ENCODE peak calls at places on chromosomes 1 and 21, in five cellular contexts. One of them, this sample, is unnamed.

GRCh38 chr1:183238071-183238470 is 52.0 kb downstream of the LAMC2 start:
- DNase-seq in K562: no peak
- DNase-seq in H1: no peak
- DNase-seq in GM12892: no peak
- DNase-seq in HepG2: no peak
- DNase-seq in this sample: no peak

GRCh38 chr21:45954271-45954670 is 27.3 kb upstream of the COL6A1 start:
- DNase-seq in K562: no peak
- DNase-seq in H1: no peak
- DNase-seq in GM12892: no peak
- DNase-seq in HepG2: no peak
- DNase-seq in this sample: no peak

GRCh38 chr1:71414229-71414628 is 333.4 kb upstream of the ZRANB2 start:
- DNase-seq in K562: no peak
- DNase-seq in H1: no peak
- DNase-seq in GM12892: no peak
- DNase-seq in HepG2: no peak
- DNase-seq in this sample: no peak

GRCh38 chr1:41479000-41479807 is 5.3 kb downstream of the EDN2 start:
- DNase-seq in K562: no peak
- DNase-seq in H1: no peak
- DNase-seq in GM12892: no peak
- DNase-seq in HepG2: no peak
- DNase-seq in this sample: no peak

GRCh38 chr1:206734499-206735142 is 36.0 kb upstream of the IL19 start:
- DNase-seq in K562: peak
- DNase-seq in H1: peak
- DNase-seq in GM12892: peak
- DNase-seq in HepG2: no peak
- DNase-seq in this sample: peak

GRCh38 chr21:31780944-31781343 is 49.0 kb upstream of the SCAF4 start:
- DNase-seq in K562: no peak
- DNase-seq in H1: no peak
- DNase-seq in GM12892: no peak
- DNase-seq in HepG2: peak
- DNase-seq in this sample: no peak

GRCh38 chr1:85581138-85581801 is 709 bp downstream of the CCN1 start:
- DNase-seq in K562: peak
- DNase-seq in H1: peak
- DNase-seq in GM12892: peak
- DNase-seq in HepG2: peak
- DNase-seq in this sample: peak

GRCh38 chr1:170145691-170146676 is at the start of gene NTMT2:
- DNase-seq in K562: no peak
- DNase-seq in H1: peak
- DNase-seq in GM12892: no peak
- DNase-seq in HepG2: peak
- DNase-seq in this sample: no peak

GRCh38 chr1:225911207-225912130 is 12.6 kb downstream of the PYCR2 start:
- DNase-seq in K562: no peak
- DNase-seq in H1: peak
- DNase-seq in GM12892: peak
- DNase-seq in HepG2: peak
- DNase-seq in this sample: peak

GRCh38 chr1:38489844-38490270 is 369.7 kb downstream of the RRAGC start:
- DNase-seq in K562: peak
- DNase-seq in H1: peak
- DNase-seq in GM12892: peak
- DNase-seq in HepG2: peak
- DNase-seq in this sample: peak

GRCh38 chr1:240998024-240998423 is 359.0 kb downstream of the RGS7 start:
- DNase-seq in K562: no peak
- DNase-seq in H1: no peak
- DNase-seq in GM12892: no peak
- DNase-seq in HepG2: no peak
- DNase-seq in this sample: no peak

GRCh38 chr1:204349602-204350001 is 10.1 kb downstream of the PLEKHA6 start:
- DNase-seq in K562: no peak
- DNase-seq in H1: no peak
- DNase-seq in GM12892: no peak
- DNase-seq in HepG2: no peak
- DNase-seq in this sample: no peak

GRCh38 chr1:206691604-206692003 is 6.9 kb downstream of the MAPKAPK2 start:
- DNase-seq in K562: peak
- DNase-seq in H1: no peak
- DNase-seq in GM12892: no peak
- DNase-seq in HepG2: peak
- DNase-seq in this sample: no peak

GRCh38 chr1:44135896-44136295 is 5.5 kb downstream of the KLF18 start:
- DNase-seq in K562: no peak
- DNase-seq in H1: no peak
- DNase-seq in GM12892: no peak
- DNase-seq in HepG2: no peak
- DNase-seq in this sample: no peak

GRCh38 chr1:84442256-84442655 is 36.8 kb upstream of the RPF1 start:
- DNase-seq in K562: peak
- DNase-seq in H1: no peak
- DNase-seq in GM12892: peak
- DNase-seq in HepG2: peak
- DNase-seq in this sample: peak

GRCh38 chr1:38858833-38859560 is 575 bp downstream of the RRAGC start:
- DNase-seq in K562: peak
- DNase-seq in H1: no peak
- DNase-seq in GM12892: peak
- DNase-seq in HepG2: peak
- DNase-seq in this sample: no peak

GRCh38 chr1:169466259-169467230 is 19.2 kb downstream of the SLC19A2 start:
- DNase-seq in K562: peak
- DNase-seq in H1: no peak
- DNase-seq in GM12892: no peak
- DNase-seq in HepG2: peak
- DNase-seq in this sample: no peak

GRCh38 chr1:52142220-52143153 is 598 bp downstream of the ZFYVE9 start:
- DNase-seq in K562: peak
- DNase-seq in H1: peak
- DNase-seq in GM12892: peak
- DNase-seq in HepG2: peak
- DNase-seq in this sample: peak

GRCh38 chr1:204874274-204874673 is 3.6 kb downstream of the NFASC start:
- DNase-seq in K562: no peak
- DNase-seq in H1: no peak
- DNase-seq in GM12892: no peak
- DNase-seq in HepG2: no peak
- DNase-seq in this sample: no peak

GRCh38 chr1:111227875-111228747 is 598 bp downstream of the CHI3L2 start:
- DNase-seq in K562: no peak
- DNase-seq in H1: no peak
- DNase-seq in GM12892: no peak
- DNase-seq in HepG2: peak
- DNase-seq in this sample: no peak

GRCh38 chr1:111140680-111140967 is 601 bp downstream of the CEPT1 start:
- DNase-seq in K562: peak
- DNase-seq in H1: no peak
- DNase-seq in GM12892: no peak
- DNase-seq in HepG2: peak
- DNase-seq in this sample: no peak

GRCh38 chr1:181504294-181505115 is 21.2 kb downstream of the CACNA1E start:
- DNase-seq in K562: peak
- DNase-seq in H1: peak
- DNase-seq in GM12892: no peak
- DNase-seq in HepG2: peak
- DNase-seq in this sample: peak

GRCh38 chr1:163395767-163396166 is 74.0 kb downstream of the NUF2 start:
- DNase-seq in K562: no peak
- DNase-seq in H1: no peak
- DNase-seq in GM12892: no peak
- DNase-seq in HepG2: no peak
- DNase-seq in this sample: no peak

GRCh38 chr1:165773324-165773965 is 4.8 kb upstream of the TMCO1 start:
- DNase-seq in K562: peak
- DNase-seq in H1: no peak
- DNase-seq in GM12892: no peak
- DNase-seq in HepG2: peak
- DNase-seq in this sample: no peak

GRCh38 chr1:63867429-63868176 is 93.8 kb downstream of the ROR1 start:
- DNase-seq in K562: no peak
- DNase-seq in H1: no peak
- DNase-seq in GM12892: no peak
- DNase-seq in HepG2: no peak
- DNase-seq in this sample: no peak

GRCh38 chr1:248847181-248847955 is 9.3 kb downstream of the ZNF672 start:
- DNase-seq in K562: no peak
- DNase-seq in H1: no peak
- DNase-seq in GM12892: no peak
- DNase-seq in HepG2: no peak
- DNase-seq in this sample: no peak

GRCh38 chr1:4212796-4213195 is 312.7 kb upstream of the C1orf174 start:
- DNase-seq in K562: no peak
- DNase-seq in H1: no peak
- DNase-seq in GM12892: no peak
- DNase-seq in HepG2: no peak
- DNase-seq in this sample: no peak

GRCh38 chr1:94951509-94952208 is 24.7 kb upstream of the CNN3 start:
- DNase-seq in K562: no peak
- DNase-seq in H1: no peak
- DNase-seq in GM12892: no peak
- DNase-seq in HepG2: no peak
- DNase-seq in this sample: no peak

GRCh38 chr1:229537894-229538293 is 20.6 kb downstream of the ABCB10 start:
- DNase-seq in K562: no peak
- DNase-seq in H1: no peak
- DNase-seq in GM12892: no peak
- DNase-seq in HepG2: no peak
- DNase-seq in this sample: no peak

GRCh38 chr1:205661429-205662134 is 18.7 kb downstream of the SLC45A3 start:
- DNase-seq in K562: no peak
- DNase-seq in H1: peak
- DNase-seq in GM12892: no peak
- DNase-seq in HepG2: no peak
- DNase-seq in this sample: no peak

GRCh38 chr1:196464545-196464944 is 143.7 kb downstream of the KCNT2 start:
- DNase-seq in K562: no peak
- DNase-seq in H1: no peak
- DNase-seq in GM12892: no peak
- DNase-seq in HepG2: no peak
- DNase-seq in this sample: no peak

GRCh38 chr21:35156293-35156976 is 107.3 kb upstream of the RUNX1 start:
- DNase-seq in K562: no peak
- DNase-seq in H1: no peak
- DNase-seq in GM12892: no peak
- DNase-seq in HepG2: no peak
- DNase-seq in this sample: no peak

GRCh38 chr21:44845418-44846200 is 27.7 kb upstream of the SUMO3 start:
- DNase-seq in K562: peak
- DNase-seq in H1: peak
- DNase-seq in GM12892: no peak
- DNase-seq in HepG2: peak
- DNase-seq in this sample: peak
- TF ChIP-seq POLR2A in K562: peak
- TF ChIP-seq POLR2A in H1: no peak
- TF ChIP-seq POLR2A in GM12892: no peak
- TF ChIP-seq POLR2A in HepG2: no peak
- TF ChIP-seq POLR2A in this sample: no peak

GRCh38 chr1:219798283-219799030 is 129.9 kb downstream of the SLC30A10 start:
- DNase-seq in K562: no peak
- DNase-seq in H1: no peak
- DNase-seq in GM12892: no peak
- DNase-seq in HepG2: no peak
- DNase-seq in this sample: no peak
- TF ChIP-seq TAF1 in K562: no peak
- TF ChIP-seq TAF1 in H1: no peak
- TF ChIP-seq TAF1 in GM12892: no peak
- TF ChIP-seq TAF1 in HepG2: no peak
- TF ChIP-seq TAF1 in this sample: no peak

GRCh38 chr1:151838491-151839412 is 868 bp downstream of the C2CD4D start:
- DNase-seq in K562: no peak
- DNase-seq in H1: peak
- DNase-seq in GM12892: peak
- DNase-seq in HepG2: no peak
- DNase-seq in this sample: no peak

GRCh38 chr1:151841141-151841540 is 1.5 kb upstream of the C2CD4D start:
- DNase-seq in K562: no peak
- DNase-seq in H1: no peak
- DNase-seq in GM12892: no peak
- DNase-seq in HepG2: peak
- DNase-seq in this sample: no peak

GRCh38 chr1:151837841-151838490 is 1.7 kb downstream of the C2CD4D start:
- DNase-seq in K562: no peak
- DNase-seq in H1: no peak
- DNase-seq in GM12892: peak
- DNase-seq in HepG2: no peak
- DNase-seq in this sample: peak

GRCh38 chr1:151840421-151840820 is 801 bp upstream of the C2CD4D start:
- DNase-seq in K562: no peak
- DNase-seq in H1: no peak
- DNase-seq in GM12892: no peak
- DNase-seq in HepG2: no peak
- DNase-seq in this sample: no peak

GRCh38 chr1:151839457-151840409 is at the start of gene C2CD4D:
- DNase-seq in K562: no peak
- DNase-seq in H1: peak
- DNase-seq in GM12892: peak
- DNase-seq in HepG2: peak
- DNase-seq in this sample: no peak
- TF ChIP-seq POLR2A in K562: no peak
- TF ChIP-seq POLR2A in H1: peak
- TF ChIP-seq POLR2A in GM12892: peak
- TF ChIP-seq POLR2A in HepG2: peak
- TF ChIP-seq POLR2A in this sample: no peak

GRCh38 chr1:234769284-234769998 is 159.5 kb upstream of the IRF2BP2 start:
- DNase-seq in K562: no peak
- DNase-seq in H1: no peak
- DNase-seq in GM12892: no peak
- DNase-seq in HepG2: no peak
- DNase-seq in this sample: no peak

GRCh38 chr1:234770031-234770795 is 160.2 kb upstream of the IRF2BP2 start:
- DNase-seq in K562: no peak
- DNase-seq in H1: no peak
- DNase-seq in GM12892: no peak
- DNase-seq in HepG2: no peak
- DNase-seq in this sample: no peak

GRCh38 chr1:234768171-234768568 is 158.2 kb upstream of the IRF2BP2 start:
- DNase-seq in K562: no peak
- DNase-seq in H1: no peak
- DNase-seq in GM12892: no peak
- DNase-seq in HepG2: peak
- DNase-seq in this sample: no peak

GRCh38 chr1:234770924-234771540 is 161.1 kb upstream of the IRF2BP2 start:
- DNase-seq in K562: no peak
- DNase-seq in H1: no peak
- DNase-seq in GM12892: no peak
- DNase-seq in HepG2: no peak
- DNase-seq in this sample: no peak

GRCh38 chr1:234768569-234769283 is 158.7 kb upstream of the IRF2BP2 start:
- DNase-seq in K562: no peak
- DNase-seq in H1: no peak
- DNase-seq in GM12892: no peak
- DNase-seq in HepG2: peak
- DNase-seq in this sample: no peak
- TF ChIP-seq TAF1 in K562: no peak
- TF ChIP-seq TAF1 in H1: no peak
- TF ChIP-seq TAF1 in GM12892: no peak
- TF ChIP-seq TAF1 in HepG2: no peak
- TF ChIP-seq TAF1 in this sample: no peak

GRCh38 chr1:145978477-145978859 is 14.0 kb downstream of the POLR3GL start:
- DNase-seq in K562: no peak
- DNase-seq in H1: no peak
- DNase-seq in GM12892: no peak
- DNase-seq in HepG2: no peak
- DNase-seq in this sample: no peak
- TF ChIP-seq POLR2A in K562: no peak
- TF ChIP-seq POLR2A in H1: no peak
- TF ChIP-seq POLR2A in GM12892: no peak
- TF ChIP-seq POLR2A in HepG2: no peak
- TF ChIP-seq POLR2A in this sample: no peak